ENCODE peak calls at places on chromosomes 4 and X, in six cellular contexts. One of them, this sample, is unnamed.

GRCh38 chr4:72377491-72378194 is 191.4 kb downstream of the ADAMTS3 start:
- DNase-seq in activated T-cell treated with anti-CD3 and anti-CD28 coated beads for 1 hour: no peak
- DNase-seq in right cardiac atrium: no peak
- DNase-seq in GM23248: peak; percentile 61
- DNase-seq in brain microvascular endothelial cell: peak; percentile 7
- DNase-seq in uterus: no peak
- DNase-seq in this sample: no peak

GRCh38 chr4:47667552-47667951 is 170.3 kb downstream of the CORIN start:
- DNase-seq in GM23248: peak; percentile 8
- DNase-seq in brain microvascular endothelial cell: peak; percentile 33
- DNase-seq in uterus: no peak
- DNase-seq in right cardiac atrium: no peak
- DNase-seq in activated T-cell treated with anti-CD3 and anti-CD28 coated beads for 1 hour: no peak
- DNase-seq in this sample: no peak

GRCh38 chr4:118729287-118730286 is 44.4 kb downstream of the METTL14 start:
- DNase-seq in activated T-cell treated with anti-CD3 and anti-CD28 coated beads for 1 hour: no peak
- DNase-seq in GM23248: peak; percentile 84
- DNase-seq in right cardiac atrium: no peak
- DNase-seq in uterus: no peak
- DNase-seq in brain microvascular endothelial cell: peak; percentile 78
- DNase-seq in this sample: no peak

GRCh38 chr4:133096972-133097371 is 52.1 kb upstream of the PCDH10 start:
- DNase-seq in uterus: no peak
- DNase-seq in GM23248: no peak
- DNase-seq in brain microvascular endothelial cell: no peak
- DNase-seq in activated T-cell treated with anti-CD3 and anti-CD28 coated beads for 1 hour: no peak
- DNase-seq in right cardiac atrium: no peak
- DNase-seq in this sample: no peak

GRCh38 chrX:119686087-119686639 is 6.8 kb downstream of the SEPTIN6 start:
- DNase-seq in brain microvascular endothelial cell: no peak
- DNase-seq in GM23248: peak; percentile 57
- DNase-seq in uterus: no peak
- DNase-seq in activated T-cell treated with anti-CD3 and anti-CD28 coated beads for 1 hour: no peak
- DNase-seq in right cardiac atrium: no peak
- DNase-seq in this sample: peak; percentile 36

GRCh38 chr4:65190780-65191179 is 479.5 kb downstream of the EPHA5 start:
- DNase-seq in brain microvascular endothelial cell: no peak
- DNase-seq in activated T-cell treated with anti-CD3 and anti-CD28 coated beads for 1 hour: no peak
- DNase-seq in right cardiac atrium: no peak
- DNase-seq in uterus: no peak
- DNase-seq in GM23248: no peak
- DNase-seq in this sample: no peak

GRCh38 chr4:108080752-108081151 is 88.0 kb downstream of the LEF1 start:
- DNase-seq in activated T-cell treated with anti-CD3 and anti-CD28 coated beads for 1 hour: peak; percentile 25
- DNase-seq in uterus: no peak
- DNase-seq in brain microvascular endothelial cell: no peak
- DNase-seq in GM23248: no peak
- DNase-seq in right cardiac atrium: no peak
- DNase-seq in this sample: no peak

GRCh38 chr4:73347497-73347896 is 56.6 kb upstream of the ALB start:
- DNase-seq in uterus: no peak
- DNase-seq in brain microvascular endothelial cell: no peak
- DNase-seq in GM23248: no peak
- DNase-seq in activated T-cell treated with anti-CD3 and anti-CD28 coated beads for 1 hour: no peak
- DNase-seq in right cardiac atrium: no peak
- DNase-seq in this sample: no peak

GRCh38 chrX:26409636-26410035 is 193.7 kb downstream of the MAGEB5 start:
- DNase-seq in uterus: no peak
- DNase-seq in brain microvascular endothelial cell: no peak
- DNase-seq in right cardiac atrium: no peak
- DNase-seq in GM23248: no peak
- DNase-seq in activated T-cell treated with anti-CD3 and anti-CD28 coated beads for 1 hour: no peak
- DNase-seq in this sample: no peak

GRCh38 chr4:53777244-53777984 is 186.1 kb upstream of the LNX1 start:
- DNase-seq in GM23248: peak; percentile 90
- DNase-seq in uterus: peak; percentile 54
- DNase-seq in activated T-cell treated with anti-CD3 and anti-CD28 coated beads for 1 hour: no peak
- DNase-seq in brain microvascular endothelial cell: peak; percentile 67
- DNase-seq in right cardiac atrium: no peak
- DNase-seq in this sample: peak; percentile 63

GRCh38 chrX:13646154-13646549 is 6.8 kb upstream of the TCEANC start:
- DNase-seq in GM23248: peak; percentile 77
- DNase-seq in brain microvascular endothelial cell: peak; percentile 72
- DNase-seq in right cardiac atrium: peak; percentile 73
- DNase-seq in uterus: peak; percentile 62
- DNase-seq in activated T-cell treated with anti-CD3 and anti-CD28 coated beads for 1 hour: peak; percentile 7
- DNase-seq in this sample: no peak

GRCh38 chr4:139420652-139421051 is 33.3 kb upstream of the RAB33B start:
- DNase-seq in right cardiac atrium: no peak
- DNase-seq in GM23248: no peak
- DNase-seq in brain microvascular endothelial cell: no peak
- DNase-seq in uterus: no peak
- DNase-seq in activated T-cell treated with anti-CD3 and anti-CD28 coated beads for 1 hour: no peak
- DNase-seq in this sample: no peak

This sample was measured in skeletal muscle cell.